ENCODE peak calls at places on chromosome 5, in ten cellular contexts. O is RWPE1; D is SJSA1; T is mesenchymal stem cell; U is CD8-positive, alpha-beta T cell; V is GM23338; X is brain microvascular endothelial cell; N is tibial artery; L is CD4-positive, CD25-positive, alpha-beta regulatory T cell; Q is transverse colon. S is an unnamed sample.

GRCh38 chr5:74916831-74917710 is 50.9 kb upstream of the FAM169A start:
- DNase-seq in D (peak; percentile 53), N (no peak), X (peak; percentile 45), L (no peak), V (no peak), Q (no peak), T (peak; percentile 47), U (no peak), O (peak; percentile 41), S (peak; percentile 48)

GRCh38 chr5:89343666-89344065 is 460.7 kb upstream of the MEF2C start:
- DNase-seq in Q (peak; percentile 44), D (no peak), N (no peak), V (no peak), T (no peak), U (no peak), L (peak; percentile 13), X (peak; percentile 23), O (no peak), S (no peak)

GRCh38 chr5:124330595-124330994 is 415.8 kb downstream of the ZNF608 start:
- DNase-seq in L (no peak), U (no peak), N (no peak), D (peak; percentile 10), V (no peak), O (no peak), Q (no peak), X (no peak), T (no peak), S (no peak)

GRCh38 chr5:39995990-39996389 is 571.2 kb upstream of the DAB2 start:
- DNase-seq in Q (no peak), O (peak; percentile 20), X (no peak), D (no peak), U (no peak), L (no peak), N (no peak), V (no peak), T (no peak), S (no peak)

GRCh38 chr5:151216781-151217180 is 7.1 kb downstream of the CCDC69 start:
- DNase-seq in Q (no peak), T (no peak), X (no peak), O (no peak), D (no peak), L (no peak), U (no peak), N (no peak), V (no peak), S (no peak)

GRCh38 chr5:38265546-38266179 is 7.3 kb downstream of the EGFLAM start:
- DNase-seq in N (no peak), O (peak; percentile 53), Q (peak; percentile 39), L (peak; percentile 46), X (peak; percentile 65), V (peak; percentile 88), U (peak; percentile 3), T (peak; percentile 58), D (peak; percentile 48), S (peak; percentile 58)

GRCh38 chr5:60226128-60226527 is 332.6 kb upstream of the PDE4D start:
- DNase-seq in U (no peak), T (no peak), O (no peak), X (no peak), Q (no peak), L (no peak), N (no peak), D (no peak), V (no peak), S (no peak)

GRCh38 chr5:179354305-179354882 is 9.1 kb upstream of the ADAMTS2 start:
- DNase-seq in Q (no peak), L (no peak), X (no peak), T (no peak), U (no peak), D (no peak), N (no peak), V (no peak), O (no peak), S (no peak)

GRCh38 chr5:38666668-38667498 is 110.4 kb upstream of the LIFR start:
- DNase-seq in V (peak; percentile 48), T (peak; percentile 27), Q (no peak), X (peak; percentile 52), U (no peak), D (peak; percentile 29), O (peak; percentile 39), L (no peak), N (peak; percentile 85), S (peak; percentile 52)

GRCh38 chr5:16461782-16462181 is 3.8 kb downstream of the ZNF622 start:
- DNase-seq in U (no peak), O (no peak), D (peak; percentile 68), L (no peak), V (no peak), Q (no peak), X (peak; percentile 86), N (no peak), T (peak; percentile 94), S (peak; percentile 92)

GRCh38 chr5:67190856-67191255 is 5.7 kb downstream of the CD180 start:
- DNase-seq in T (no peak), X (no peak), D (peak; percentile 14), V (peak; percentile 50), Q (no peak), L (no peak), N (no peak), O (no peak), U (no peak), S (no peak)

GRCh38 chr5:105868038-105868775 is 1802.5 kb downstream of the EFNA5 start:
- DNase-seq in N (no peak), T (no peak), L (no peak), O (no peak), U (no peak), V (peak; percentile 18), D (no peak), X (no peak), Q (no peak), S (no peak)

GRCh38 chr5:90866333-90866732 is 307.7 kb downstream of the ADGRV1 start:
- DNase-seq in L (peak; percentile 30), D (no peak), V (peak; percentile 68), N (no peak), T (peak; percentile 56), O (peak; percentile 58), Q (no peak), U (no peak), X (no peak), S (peak; percentile 59)

GRCh38 chr5:109650451-109650850 is 39.3 kb upstream of the MAN2A1 start:
- DNase-seq in O (no peak), Q (no peak), X (no peak), L (no peak), V (no peak), N (no peak), U (no peak), D (no peak), T (no peak), S (no peak)

GRCh38 chr5:134077926-134078580 is 36.4 kb upstream of the TCF7 start:
- DNase-seq in T (no peak), O (no peak), X (no peak), U (no peak), V (no peak), N (no peak), L (no peak), D (no peak), Q (no peak), S (no peak)

GRCh38 chr5:168022761-168023160 is 268.7 kb upstream of the WWC1 start:
- DNase-seq in V (no peak), U (no peak), O (no peak), Q (no peak), D (no peak), X (no peak), T (no peak), N (no peak), L (no peak), S (no peak)

GRCh38 chr5:64506567-64507321 is 929 bp downstream of the RGS7BP start:
- DNase-seq in O (no peak), X (no peak), Q (no peak), L (no peak), T (no peak), V (peak; percentile 81), N (no peak), D (no peak), U (no peak), S (no peak)

GRCh38 chr5:177365845-177366527 is 8.3 kb downstream of the RGS14 start:
- DNase-seq in Q (no peak), T (no peak), U (no peak), D (no peak), L (no peak), X (no peak), V (peak; percentile 24), N (no peak), O (no peak), S (no peak)
- H3K27ac ChIP-seq in Q (peak overlapping the region; percentile 86), T (peak overlapping the region; percentile 96), U (no peak overlapping the region), D (no peak overlapping the region), L (no peak overlapping the region), X (no peak overlapping the region), V (peak overlapping the region; percentile 95), N (peak overlapping the region; percentile 89), O (peak overlapping the region; percentile 89), S (peak overlapping the region; percentile 75)

DNA sequence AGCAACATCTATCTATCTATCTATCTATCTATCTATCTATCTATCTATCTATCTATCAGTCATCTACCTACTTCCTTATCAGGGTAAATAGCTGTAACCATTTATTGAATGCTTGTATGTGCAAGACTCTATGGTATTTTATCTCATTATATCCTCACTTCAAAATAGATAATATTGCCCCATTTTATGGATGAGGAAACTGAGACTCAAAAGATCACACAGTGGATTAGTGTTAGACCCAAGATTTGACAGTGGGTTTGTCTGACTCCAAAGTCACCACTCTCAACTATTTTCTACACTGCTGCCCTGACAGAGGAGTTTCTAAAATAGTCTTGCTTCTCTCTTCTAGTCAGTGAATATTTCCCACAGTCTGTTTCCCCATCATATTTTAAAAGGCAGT is 94.3 kb upstream of the NR3C1 start:
- DNase-seq in Q (no peak), X (no peak), L (no peak), D (no peak), N (no peak), O (no peak), V (no peak), U (no peak), T (no peak), S (no peak)
- H3K27ac ChIP-seq in Q (no peak overlapping the region), X (no peak overlapping the region), L (no peak overlapping the region), D (no peak overlapping the region), N (no peak overlapping the region), O (no peak overlapping the region), V (no peak overlapping the region), U (no peak overlapping the region), T (no peak overlapping the region), S (no peak overlapping the region)

GRCh38 chr5:172182291-172182690 is 5.7 kb downstream of the STK10 start:
- DNase-seq in D (no peak), U (no peak), V (no peak), L (no peak), Q (no peak), O (no peak), N (no peak), T (no peak), X (no peak), S (no peak)
- H3K27ac ChIP-seq in D (no peak overlapping the region), U (no peak overlapping the region), V (no peak overlapping the region), L (peak overlapping the region; percentile 58), Q (no peak overlapping the region), O (no peak overlapping the region), N (no peak overlapping the region), T (no peak overlapping the region), X (no peak overlapping the region), S (no peak overlapping the region)

DNA sequence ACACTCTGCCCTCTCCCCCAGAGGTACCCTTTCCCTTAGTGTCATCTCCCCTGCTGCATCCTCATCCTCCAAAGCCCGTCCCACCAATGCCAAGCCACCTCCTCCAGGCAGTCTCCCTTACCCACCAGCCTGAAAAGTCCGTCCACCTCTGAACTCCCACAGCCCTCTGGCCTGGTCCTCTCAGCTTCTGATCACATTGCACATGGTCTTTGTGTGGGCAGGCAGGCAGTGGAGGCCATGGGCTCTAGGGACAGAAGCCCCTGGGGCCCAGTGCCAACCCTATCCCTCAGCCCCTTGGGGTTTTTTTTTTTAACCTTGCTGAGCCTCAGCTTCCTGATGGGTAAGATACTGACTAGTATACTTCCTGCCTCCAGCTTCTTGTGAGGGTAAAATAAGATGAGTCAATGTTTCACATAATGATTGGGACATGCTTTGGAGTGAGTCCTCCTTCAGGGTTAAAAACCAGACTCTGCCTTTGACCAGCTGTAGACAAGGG is 19.4 kb downstream of the CSF1R start:
- DNase-seq in N (peak; percentile 55), O (peak; percentile 62), D (peak; percentile 41), U (no peak), L (peak; percentile 11), X (peak; percentile 50), Q (no peak), T (peak; percentile 83), V (no peak), S (peak; percentile 60)
- H3K27ac ChIP-seq in N (peak overlapping the region; percentile 88), O (no peak overlapping the region), D (peak overlapping the region; percentile 62), U (no peak overlapping the region), L (no peak overlapping the region), X (no peak overlapping the region), Q (no peak overlapping the region), T (no peak overlapping the region), V (no peak overlapping the region), S (no peak overlapping the region)